ENCODE peak calls at places on chromosomes 11 and 22, in seven cellular contexts. K is NCI-H1417, E is neural crest cell, F is amniotic stem cell, M is HEK293T, S is iris pigment epithelial cell, Z is omental fat pad. Q is an unnamed sample.

GRCh38 chr22:50505776-50506610 is 1.5 kb downstream of the LMF2 start:
- DNase-seq in F (no peak), Z (no peak), E (no peak), S (no peak), K (no peak), M (no peak), Q (no peak)

GRCh38 chr11:67634366-67635230 is 4.9 kb upstream of the NUDT8 start:
- DNase-seq in S (no peak), E (no peak), Z (no peak), K (no peak), M (no peak), F (no peak), Q (no peak)

GRCh38 chr11:17400048-17400775 is 11.8 kb upstream of the KCNJ11 start:
- DNase-seq in E (no peak), F (no peak), Z (no peak), K (no peak), M (no peak), S (no peak), Q (no peak)

GRCh38 chr11:95119361-95120060 is 29.9 kb downstream of the ENDOD1 start:
- DNase-seq in F (no peak), K (no peak), S (no peak), E (no peak), Z (no peak), M (no peak), Q (no peak)

GRCh38 chr22:16819249-16819648 is 6.0 kb downstream of the XKR3 start:
- DNase-seq in S (no peak), M (no peak), F (no peak), Z (no peak), K (no peak), E (no peak), Q (no peak)

GRCh38 chr11:115408036-115408911 is 95.9 kb downstream of the CADM1 start:
- DNase-seq in S (no peak), K (no peak), E (no peak), F (no peak), Z (no peak), M (no peak), Q (no peak)

GRCh38 chr11:65224939-65225283 is 36.9 kb upstream of the POLA2 start:
- DNase-seq in E (no peak), S (peak; percentile 83), F (peak; percentile 32), Z (peak; percentile 29), K (no peak), M (no peak), Q (no peak)

GRCh38 chr11:64208086-64208795 is 1.7 kb downstream of the FERMT3 start:
- DNase-seq in F (no peak), Z (no peak), S (no peak), E (no peak), K (no peak), M (no peak), Q (no peak)

GRCh38 chr11:75705541-75705940 is 12.1 kb upstream of the MOGAT2 start:
- DNase-seq in M (no peak), Z (no peak), F (no peak), E (no peak), S (no peak), K (no peak), Q (no peak)